ENCODE peak calls at places on chromosome 17, in eight cellular contexts. D, R, Q, W, F, C, U and V are unnamed samples.

GRCh38 chr17:78774956-78775571 is 7.0 kb downstream of the CYTH1 start:
- DNase-seq in D (no peak), R (no peak), Q (no peak), W (no peak), F (no peak), C (no peak), U (no peak), V (no peak)

GRCh38 chr17:45143767-45144198 is 4.5 kb upstream of the HEXIM1 start:
- DNase-seq in D (peak), R (peak), Q (no peak), W (peak), F (no peak), C (no peak), U (peak), V (no peak)

GRCh38 chr17:71632328-71632727 is 488.5 kb upstream of the SOX9 start:
- DNase-seq in D (no peak), R (no peak), Q (no peak), W (peak), F (no peak), C (peak), U (no peak), V (peak)

GRCh38 chr17:52181842-52182241 is 23.3 kb upstream of the CA10 start:
- DNase-seq in D (no peak), R (no peak), Q (no peak), W (no peak), F (no peak), C (peak), U (no peak), V (no peak)

GRCh38 chr17:2649191-2649590 is 55.7 kb downstream of the PAFAH1B1 start:
- DNase-seq in D (no peak), R (no peak), Q (no peak), W (no peak), F (no peak), C (no peak), U (no peak), V (no peak)

GRCh38 chr17:77206557-77206956 is 65.8 kb downstream of the SEC14L1 start:
- DNase-seq in D (no peak), R (no peak), Q (no peak), W (no peak), F (no peak), C (no peak), U (no peak), V (no peak)

GRCh38 chr17:31248986-31249385 is 48.1 kb downstream of the OMG start:
- DNase-seq in D (no peak), R (no peak), Q (peak), W (peak), F (no peak), C (no peak), U (no peak), V (peak)

GRCh38 chr17:81171941-81172340 is 5.9 kb upstream of the AATK start:
- DNase-seq in D (no peak), R (no peak), Q (no peak), W (peak), F (no peak), C (no peak), U (no peak), V (no peak)

GRCh38 chr17:57527437-57528083 is 217.5 kb downstream of the CCDC182 start:
- DNase-seq in D (no peak), R (peak), Q (no peak), W (no peak), F (no peak), C (no peak), U (no peak), V (no peak)

GRCh38 chr17:64739316-64740058 is 77.4 kb upstream of the SMURF2 start:
- DNase-seq in D (no peak), R (no peak), Q (no peak), W (peak), F (no peak), C (no peak), U (peak), V (no peak)

GRCh38 chr17:40538936-40539705 is 26.2 kb downstream of the CCR7 start:
- DNase-seq in D (no peak), R (no peak), Q (no peak), W (no peak), F (no peak), C (no peak), U (no peak), V (no peak)

GRCh38 chr17:66347661-66348604 is 45.5 kb downstream of the PRKCA start:
- DNase-seq in D (no peak), R (no peak), Q (no peak), W (peak), F (no peak), C (no peak), U (no peak), V (no peak)

GRCh38 chr17:83032781-83033180 is 46.6 kb upstream of the METRNL start:
- DNase-seq in D (no peak), R (no peak), Q (no peak), W (no peak), F (no peak), C (no peak), U (no peak), V (no peak)

GRCh38 chr17:8918811-8919210 is 46.7 kb downstream of the PIK3R5 start:
- DNase-seq in D (no peak), R (no peak), Q (no peak), W (no peak), F (no peak), C (no peak), U (no peak), V (no peak)

GRCh38 chr17:42754782-42755181 is 6.2 kb upstream of the RAMP2 start:
- DNase-seq in D (no peak), R (no peak), Q (no peak), W (no peak), F (no peak), C (no peak), U (no peak), V (no peak)

GRCh38 chr17:56144205-56144604 is 9.1 kb upstream of the ANKFN1 start:
- DNase-seq in D (no peak), R (no peak), Q (no peak), W (no peak), F (no peak), C (no peak), U (no peak), V (no peak)

GRCh38 chr17:65495255-65496060 is 66.0 kb downstream of the AXIN2 start:
- DNase-seq in D (no peak), R (peak), Q (no peak), W (no peak), F (no peak), C (no peak), U (no peak), V (no peak)

GRCh38 chr17:77892469-77893143 is 65.9 kb upstream of the TNRC6C start:
- DNase-seq in D (no peak), R (no peak), Q (no peak), W (no peak), F (no peak), C (no peak), U (no peak), V (no peak)

GRCh38 chr17:47317119-47317518 is 6.6 kb upstream of the EFCAB13 start:
- DNase-seq in D (no peak), R (no peak), Q (no peak), W (peak), F (no peak), C (no peak), U (no peak), V (no peak)

GRCh38 chr17:65362826-65363225 is 198.6 kb downstream of the AXIN2 start:
- DNase-seq in D (no peak), R (no peak), Q (peak), W (no peak), F (no peak), C (no peak), U (no peak), V (no peak)

GRCh38 chr17:40956401-40957254 is 10.1 kb downstream of the KRT39 start:
- DNase-seq in D (no peak), R (no peak), Q (peak), W (peak), F (no peak), C (no peak), U (no peak), V (no peak)

GRCh38 chr17:39740357-39741111 is 2.8 kb downstream of the GRB7 start:
- DNase-seq in D (no peak), R (no peak), Q (peak), W (peak), F (no peak), C (no peak), U (no peak), V (peak)

GRCh38 chr17:60079401-60079861 is 710 bp upstream of the HEATR6 start:
- DNase-seq in D (no peak), R (peak), Q (no peak), W (peak), F (no peak), C (no peak), U (no peak), V (no peak)

GRCh38 chr17:56047321-56047720 is 106.0 kb upstream of the ANKFN1 start:
- DNase-seq in D (no peak), R (no peak), Q (no peak), W (no peak), F (no peak), C (no peak), U (no peak), V (no peak)

GRCh38 chr17:4513113-4514032 is 14.7 kb downstream of the SPNS2 start:
- DNase-seq in D (no peak), R (no peak), Q (no peak), W (no peak), F (no peak), C (no peak), U (no peak), V (no peak)

GRCh38 chr17:9900744-9901143 is 4.3 kb downstream of the RCVRN start:
- DNase-seq in D (no peak), R (no peak), Q (peak), W (peak), F (no peak), C (no peak), U (no peak), V (no peak)

GRCh38 chr17:59754547-59754946 is 47.1 kb downstream of the VMP1 start:
- DNase-seq in D (no peak), R (no peak), Q (peak), W (peak), F (peak), C (no peak), U (no peak), V (peak)

GRCh38 chr17:83061586-83061985 is 17.8 kb upstream of the METRNL start:
- DNase-seq in D (no peak), R (no peak), Q (no peak), W (no peak), F (no peak), C (no peak), U (no peak), V (no peak)

GRCh38 chr17:53837131-53837530 is 14.4 kb downstream of the KIF2B start:
- DNase-seq in D (no peak), R (no peak), Q (no peak), W (no peak), F (no peak), C (no peak), U (no peak), V (no peak)

GRCh38 chr17:67164298-67164697 is 80.7 kb downstream of the HELZ start:
- DNase-seq in D (no peak), R (no peak), Q (no peak), W (no peak), F (no peak), C (no peak), U (no peak), V (no peak)

GRCh38 chr17:14919580-14920160 is 345.5 kb downstream of the PMP22 start:
- DNase-seq in D (no peak), R (peak), Q (no peak), W (no peak), F (no peak), C (peak), U (no peak), V (no peak)

GRCh38 chr17:17816240-17816814 is 20.5 kb downstream of the SREBF1 start:
- DNase-seq in D (no peak), R (peak), Q (no peak), W (no peak), F (no peak), C (no peak), U (peak), V (no peak)

GRCh38 chr17:56913867-56914640 is at the start of gene TRIM25:
- DNase-seq in D (peak), R (peak), Q (peak), W (peak), F (peak), C (peak), U (peak), V (peak)

GRCh38 chr17:42459256-42459982 is 741 bp downstream of the ATP6V0A1 start:
- DNase-seq in D (no peak), R (no peak), Q (peak), W (peak), F (no peak), C (peak), U (peak), V (peak)

GRCh38 chr17:80394629-80395216 is 20.2 kb upstream of the ENDOV start:
- DNase-seq in D (no peak), R (no peak), Q (no peak), W (no peak), F (no peak), C (no peak), U (no peak), V (no peak)